ENCODE peak calls at places on chromosome 9, in five cellular contexts. I is neuronal stem cell, Z is trophoblast cell, E is mesenchymal stem cell, Q is IMR-90. L is an unnamed sample.

GRCh38 chr9:99752710-99753109 is 69.0 kb upstream of the NR4A3 start:
- DNase-seq in Z (peak), E (no peak), I (no peak), Q (peak), L (no peak)

GRCh38 chr9:134423757-134424156 is 97.5 kb downstream of the RXRA start:
- DNase-seq in E (no peak), I (no peak), Q (no peak), Z (no peak), L (no peak)

GRCh38 chr9:121956808-121957207 is 136.3 kb downstream of the TTLL11 start:
- DNase-seq in I (no peak), E (no peak), Z (no peak), Q (no peak), L (no peak)

GRCh38 chr9:91580136-91580535 is 156.5 kb upstream of the NFIL3 start:
- DNase-seq in Z (no peak), E (peak), I (no peak), Q (peak), L (peak)

GRCh38 chr9:92141144-92142129 is 26.2 kb upstream of the SPTLC1 start:
- DNase-seq in Q (no peak), I (no peak), Z (peak), E (peak), L (no peak)

GRCh38 chr9:84947412-84947972 is 278.0 kb downstream of the NTRK2 start:
- DNase-seq in E (no peak), I (no peak), Q (no peak), Z (peak), L (no peak)

GRCh38 chr9:70228098-70228497 is 30.7 kb upstream of the SMC5 start:
- DNase-seq in E (no peak), Q (no peak), I (no peak), Z (no peak), L (no peak)

GRCh38 chr9:133115604-133116345 is 5.3 kb downstream of the RALGDS start:
- DNase-seq in E (peak), Z (peak), I (no peak), Q (peak), L (peak)

GRCh38 chr9:75483636-75484035 is 395.3 kb downstream of the OSTF1 start:
- DNase-seq in Q (no peak), Z (no peak), I (no peak), E (no peak), L (no peak)

GRCh38 chr9:29740518-29740917 is 2167.2 kb upstream of the C9orf72 start:
- DNase-seq in Z (no peak), I (no peak), Q (no peak), E (peak), L (no peak)

GRCh38 chr9:684055-684949 is 157.2 kb upstream of the DMRT1 start:
- DNase-seq in I (peak), Q (peak), E (peak), Z (no peak), L (peak)

GRCh38 chr9:6449645-6450044 is 36.6 kb downstream of the UHRF2 start:
- DNase-seq in Q (no peak), Z (peak), E (no peak), I (no peak), L (peak)

GRCh38 chr9:21967169-21967568 is 27.0 kb downstream of the CDKN2A start:
- DNase-seq in E (no peak), Z (no peak), Q (no peak), I (no peak), L (peak)

GRCh38 chr9:119967867-119968535 is 598.8 kb upstream of the BRINP1 start:
- DNase-seq in E (no peak), Q (no peak), Z (no peak), I (no peak), L (no peak)

GRCh38 chr9:101530076-101530711 is 3.5 kb upstream of the RNF20 start:
- DNase-seq in I (peak), E (peak), Q (peak), Z (peak), L (peak)

DNA sequence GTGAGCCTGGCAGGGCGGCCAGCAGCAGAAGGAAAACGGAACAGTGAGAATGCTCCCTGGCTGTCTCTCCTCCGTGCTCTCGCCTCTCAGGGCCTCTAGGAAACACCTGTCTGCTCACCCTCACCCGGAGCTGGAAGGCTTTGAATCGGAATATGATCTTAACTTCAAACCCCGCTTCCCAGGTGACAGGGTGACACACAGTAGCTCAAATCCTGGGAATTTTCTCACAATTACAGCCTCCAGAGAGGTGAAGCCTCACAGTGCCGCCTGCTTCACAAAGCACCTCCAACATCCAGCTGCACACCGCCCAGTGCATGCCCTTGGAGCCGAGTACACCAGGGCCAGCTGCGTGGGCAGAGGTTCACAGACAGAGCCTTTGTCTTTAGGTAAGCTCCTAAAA is 12.5 kb downstream of the SEC16A start:
- DNase-seq in I (no peak), Q (no peak), E (no peak), Z (no peak), L (no peak)
- H2BK120ac ChIP-seq in I (no peak), Q (no peak), E (no peak), Z (no peak), L (no peak)

DNA sequence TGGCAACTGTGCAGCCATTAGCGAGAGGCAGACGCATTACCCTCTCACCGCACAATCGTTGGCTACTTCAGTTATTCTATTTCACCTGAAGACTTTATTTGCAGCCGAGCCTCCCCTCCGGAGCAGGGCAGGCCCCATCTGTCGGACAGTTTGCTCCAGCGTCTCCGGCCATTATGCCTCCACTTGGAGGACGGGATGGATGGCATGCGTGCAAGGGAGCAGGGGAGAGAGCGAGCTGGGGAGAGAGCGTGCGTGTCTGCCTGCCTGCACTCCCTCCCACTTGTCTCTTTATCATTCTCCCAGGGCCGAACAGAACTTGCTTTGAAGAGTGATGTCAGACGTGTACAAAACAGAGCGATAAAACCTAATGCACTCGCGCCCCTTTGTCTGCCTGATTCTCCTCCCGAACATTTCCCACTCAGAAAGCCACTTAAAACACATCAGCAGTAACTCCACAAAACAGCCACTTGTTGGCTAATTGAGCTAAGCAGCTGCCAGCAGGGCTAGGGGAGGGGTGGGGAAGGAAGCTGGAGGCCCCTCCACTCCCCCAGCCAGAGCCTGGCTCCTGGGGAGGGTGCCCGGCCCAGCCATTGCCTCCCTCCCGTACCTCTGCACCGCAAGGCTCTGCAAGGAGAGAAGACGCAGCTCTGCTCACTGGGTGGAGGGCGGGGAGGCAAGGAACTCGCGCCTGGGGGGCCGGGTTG is 43.4 kb upstream of the FUBP3 start:
- DNase-seq in E (peak), I (no peak), Z (peak), Q (peak), L (peak)
- H4K8ac ChIP-seq in E (no peak), I (peak), Z (no peak), Q (no peak), L (no peak)

DNA sequence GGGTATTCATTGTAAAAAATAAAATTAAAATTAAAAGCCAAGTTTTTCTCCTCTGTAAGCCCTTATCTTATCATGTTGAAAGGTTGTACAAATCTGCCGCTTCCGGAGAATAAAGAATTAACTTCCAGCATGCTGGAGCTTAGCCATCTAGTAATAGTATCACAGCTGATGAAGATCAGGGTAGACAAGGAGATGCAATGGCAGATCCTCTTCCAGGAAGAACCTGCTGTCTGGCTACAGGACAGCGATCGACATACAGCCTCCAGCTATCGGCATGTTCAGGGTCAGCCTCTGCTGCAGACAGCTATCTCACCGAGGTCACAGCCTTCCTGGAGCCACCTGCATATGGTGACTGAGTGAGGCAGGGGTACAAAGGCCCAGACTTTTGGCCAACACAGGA is 82.6 kb downstream of the MED27 start:
- DNase-seq in I (no peak), E (no peak), Q (no peak), Z (no peak), L (no peak)
- H3K23ac ChIP-seq in I (no peak), E (no peak), Q (no peak), Z (no peak), L (no peak)

DNA sequence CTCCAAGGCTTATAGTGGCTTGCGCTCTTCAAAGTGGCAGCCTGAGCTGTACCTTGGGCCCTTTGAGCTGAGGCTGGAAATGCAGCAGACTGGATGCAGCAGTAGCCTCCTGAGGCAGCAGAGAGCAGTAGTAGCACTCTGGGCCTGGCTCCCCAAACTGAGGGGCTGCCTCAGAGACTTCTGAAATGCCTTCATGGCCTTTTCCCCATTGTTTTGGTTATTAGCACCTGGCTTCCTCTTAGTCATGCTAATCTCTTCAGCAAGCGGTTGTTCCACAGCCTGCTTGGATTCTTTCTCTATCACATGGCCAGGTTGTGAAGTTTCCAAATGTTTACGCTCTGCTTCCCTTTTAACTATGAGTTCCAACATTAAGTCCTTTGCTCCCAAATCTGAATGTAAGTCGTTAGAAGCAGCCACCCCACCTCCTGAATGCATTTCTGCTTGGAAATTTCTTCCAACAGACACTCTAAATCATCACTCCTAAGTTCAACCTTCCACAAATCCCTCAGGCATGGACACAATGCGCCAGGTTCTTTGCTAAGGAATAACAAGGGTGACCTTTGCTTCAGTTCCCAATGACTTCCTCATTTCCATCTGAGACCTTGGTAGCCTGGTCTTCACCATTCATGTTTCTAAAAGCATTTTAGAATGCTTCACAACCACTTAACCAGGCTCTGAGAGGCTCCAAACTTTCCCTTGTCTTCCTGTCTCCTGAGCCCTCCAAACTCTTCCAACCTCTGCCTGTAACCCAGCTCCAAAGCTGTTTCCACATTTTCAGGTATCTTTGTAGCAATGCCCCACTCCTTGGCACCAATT is 145.8 kb downstream of the ZDHHC21 start:
- DNase-seq in Q (no peak), I (no peak), Z (peak), E (no peak), L (peak)
- H2BK120ac ChIP-seq in Q (no peak), I (no peak), Z (no peak), E (no peak), L (no peak)

DNA sequence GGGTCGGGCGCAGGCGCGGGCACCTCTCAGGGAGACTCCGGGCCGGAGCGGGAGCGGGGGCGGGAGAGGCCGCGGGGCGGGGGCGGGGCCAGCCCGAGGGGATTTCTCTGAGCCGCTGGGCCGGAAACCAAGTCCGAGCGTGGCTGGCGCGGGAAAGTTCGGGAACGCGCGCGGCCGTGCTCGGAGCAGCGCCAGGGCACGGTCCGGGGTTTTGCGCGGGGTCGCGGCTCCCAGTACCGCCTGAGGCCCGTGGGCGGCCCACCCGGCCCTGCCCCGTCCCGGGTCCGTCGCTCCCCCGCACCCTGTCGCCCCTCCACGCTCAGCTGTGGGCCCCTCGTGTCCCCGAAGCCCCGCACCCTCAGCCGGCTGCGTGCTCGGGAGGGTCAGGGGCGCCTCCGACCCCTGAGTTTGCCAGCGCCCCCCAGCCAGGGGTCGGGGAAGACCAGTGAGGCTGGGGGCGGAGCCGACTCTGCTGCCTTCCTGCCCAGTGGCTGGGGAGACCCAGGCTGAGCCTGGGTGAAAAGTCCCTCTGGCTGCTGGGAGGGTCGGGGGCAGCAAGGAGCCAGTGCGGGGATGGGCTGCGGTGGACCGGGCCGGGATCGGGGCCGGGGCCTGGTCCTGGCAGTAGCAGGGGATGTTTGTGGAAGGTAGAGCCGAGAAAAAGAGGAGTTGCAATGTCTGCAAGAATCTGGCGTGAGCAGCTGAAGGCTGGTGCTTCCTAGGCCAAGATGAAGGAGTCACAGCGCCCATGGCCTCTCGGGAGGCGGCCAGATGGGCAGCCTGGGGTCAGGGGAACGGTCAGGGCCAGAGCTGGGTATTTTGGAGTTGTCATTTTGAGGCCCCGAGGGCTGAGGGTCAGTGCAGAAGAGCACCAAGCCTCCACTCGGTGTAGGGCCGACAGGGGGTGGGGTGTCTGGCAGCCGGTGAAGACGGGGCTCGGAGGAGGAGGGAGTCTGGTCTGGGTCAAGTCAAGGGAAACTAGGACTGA is 588 bp downstream of the TRAF2 start:
- DNase-seq in Z (peak), E (peak), Q (peak), I (peak), L (peak)
- H4K8ac ChIP-seq in Z (peak), E (peak), Q (peak), I (no peak), L (no peak)

GRCh38 chr9:105389789-105390188 is 58.0 kb upstream of the FSD1L start:
- DNase-seq in E (no peak), Q (no peak), Z (no peak), I (no peak), L (no peak)

GRCh38 chr9:105390901-105391300 is 56.9 kb upstream of the FSD1L start:
- DNase-seq in Q (no peak), Z (no peak), I (no peak), E (no peak), L (no peak)

GRCh38 chr9:105385372-105385985 is 62.4 kb upstream of the FSD1L start:
- DNase-seq in I (no peak), E (no peak), Z (no peak), Q (no peak), L (no peak)
- H3K23ac ChIP-seq in I (no peak), E (no peak), Z (no peak), Q (no peak), L (no peak)

DNA sequence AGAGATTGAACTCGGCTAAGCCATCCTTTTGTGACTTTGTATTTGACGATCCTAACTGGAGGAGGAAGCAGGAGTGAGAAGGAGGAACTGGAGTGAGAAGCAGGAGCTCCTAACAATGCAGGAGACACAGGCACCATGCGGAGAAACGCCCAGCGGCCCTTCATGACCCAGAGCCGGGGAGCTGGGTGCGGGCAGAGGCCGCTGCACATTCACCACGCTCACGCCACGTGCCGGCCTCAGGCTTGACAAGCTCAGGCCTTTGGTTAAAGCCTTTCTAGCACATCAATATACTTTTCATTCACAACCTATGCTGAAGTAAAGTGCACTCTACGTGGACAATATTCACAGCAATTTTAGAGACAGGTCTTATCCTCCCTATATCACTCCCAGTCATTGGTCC is 124.8 kb upstream of the FAM120A start:
- DNase-seq in E (no peak), Q (no peak), I (no peak), Z (no peak), L (no peak)
- H2BK120ac ChIP-seq in E (no peak), Q (no peak), I (no peak), Z (no peak), L (no peak)

DNA sequence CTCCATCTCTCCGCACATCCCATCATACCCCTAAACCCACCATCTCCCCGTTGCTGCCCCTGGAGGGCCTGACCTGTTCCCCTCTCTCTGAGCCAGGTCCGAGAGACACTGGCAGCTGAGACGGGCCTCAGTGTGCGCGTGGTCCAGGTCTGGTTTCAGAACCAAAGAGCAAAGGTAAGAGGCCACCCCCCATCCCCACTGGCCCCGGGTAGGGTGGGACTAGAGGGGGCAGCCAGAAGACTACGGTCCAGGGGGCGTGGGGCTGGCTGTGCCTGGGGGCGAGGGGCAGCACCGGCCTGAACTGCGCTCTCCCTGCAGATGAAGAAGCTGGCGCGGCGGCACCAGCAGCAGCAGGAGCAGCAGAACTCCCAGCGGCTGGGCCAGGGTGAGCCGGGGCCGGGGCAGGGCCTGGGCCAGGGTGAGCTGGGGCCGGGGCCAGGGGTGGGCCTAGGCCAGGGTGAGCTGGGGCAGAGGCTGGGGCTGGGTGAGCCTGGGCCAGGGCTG is 79.8 kb downstream of the LMX1B start:
- DNase-seq in I (no peak), Z (no peak), Q (no peak), E (no peak), L (no peak)
- H4K8ac ChIP-seq in I (no peak), Z (no peak), Q (no peak), E (no peak), L (no peak)

L was measured in mesendoderm.